ENCODE peak calls at places on chromosomes 7 and 10, in six cellular contexts. F is H1; C is ascending aorta; U is caudate nucleus; O is substantia nigra; E is CD4-positive, CD25-positive, alpha-beta regulatory T cell. Y is an unnamed sample.

GRCh38 chr10:56583316-56583715 is 222.3 kb upstream of the ZWINT start:
- DNase-seq in F (no peak), C (no peak), U (no peak), O (no peak), E (no peak), Y (no peak)

GRCh38 chr10:71647526-71648354 is 71.8 kb downstream of the C10orf105 start:
- DNase-seq in F (peak), C (no peak), U (no peak), O (no peak), E (no peak), Y (no peak)

GRCh38 chr10:9621216-9621615 is 1396.5 kb upstream of the CELF2 start:
- DNase-seq in F (no peak), C (no peak), U (no peak), O (no peak), E (no peak), Y (no peak)

GRCh38 chr10:26839966-26840627 is 20.7 kb downstream of the ABI1 start:
- DNase-seq in F (no peak), C (no peak), U (no peak), O (no peak), E (no peak), Y (no peak)

GRCh38 chr7:14899065-14899464 is 3.5 kb downstream of the DGKB start:
- DNase-seq in F (no peak), C (no peak), U (no peak), O (no peak), E (no peak), Y (no peak)

GRCh38 chr7:95725170-95725569 is 47.2 kb upstream of the DYNC1I1 start:
- DNase-seq in F (no peak), C (no peak), U (no peak), O (no peak), E (no peak), Y (no peak)

GRCh38 chr10:4460267-4460666 is 365.7 kb upstream of the AKR1E2 start:
- DNase-seq in F (no peak), C (no peak), U (no peak), O (no peak), E (no peak), Y (no peak)

GRCh38 chr7:133360201-133360600 is 107.3 kb downstream of the EXOC4 start:
- DNase-seq in F (no peak), C (no peak), U (no peak), O (no peak), E (no peak), Y (no peak)

GRCh38 chr10:117615649-117616048 is 73.1 kb downstream of the EMX2 start:
- DNase-seq in F (no peak), C (no peak), U (no peak), O (no peak), E (no peak), Y (no peak)

GRCh38 chr7:44346063-44346462 is 20.7 kb upstream of the CAMK2B start:
- DNase-seq in F (no peak), C (no peak), U (no peak), O (no peak), E (no peak), Y (no peak)

GRCh38 chr10:99742240-99742639 is 10.2 kb downstream of the CUTC start:
- DNase-seq in F (no peak), C (no peak), U (no peak), O (no peak), E (no peak), Y (no peak)

GRCh38 chr7:121442845-121443244 is 46.7 kb upstream of the FAM3C start:
- DNase-seq in F (no peak), C (no peak), U (no peak), O (no peak), E (peak), Y (no peak)

GRCh38 chr10:3068968-3069737 is 1.8 kb downstream of the PFKP start:
- DNase-seq in F (no peak), C (no peak), U (no peak), O (no peak), E (no peak), Y (no peak)

GRCh38 chr7:50475340-50475739 is 25.2 kb upstream of the FIGNL1 start:
- DNase-seq in F (no peak), C (no peak), U (no peak), O (no peak), E (no peak), Y (no peak)

GRCh38 chr10:23199768-23200511 is 7.8 kb downstream of the PTF1A start:
- DNase-seq in F (peak), C (no peak), U (no peak), O (no peak), E (no peak), Y (no peak)

GRCh38 chr7:785416-785815 is 46.9 kb upstream of the SUN1 start:
- DNase-seq in F (no peak), C (no peak), U (no peak), O (no peak), E (no peak), Y (no peak)

GRCh38 chr7:74269757-74270277 is 15.6 kb upstream of the RFC2 start:
- DNase-seq in F (peak), C (no peak), U (no peak), O (peak), E (peak), Y (no peak)

GRCh38 chr10:68553138-68553537 is 7.0 kb upstream of the TET1 start:
- DNase-seq in F (no peak), C (no peak), U (no peak), O (no peak), E (no peak), Y (no peak)

GRCh38 chr10:49599546-49599945 is 10.6 kb upstream of the SLC18A3 start:
- DNase-seq in F (no peak), C (peak), U (no peak), O (no peak), E (no peak), Y (no peak)

GRCh38 chr10:88122571-88122970 is 259.1 kb downstream of the PTEN start:
- DNase-seq in F (no peak), C (no peak), U (no peak), O (no peak), E (no peak), Y (no peak)

GRCh38 chr10:132193907-132194552 is 7.3 kb downstream of the DPYSL4 start:
- DNase-seq in F (no peak), C (no peak), U (no peak), O (no peak), E (no peak), Y (no peak)

GRCh38 chr10:76298329-76298728 is 866.9 kb downstream of the LRMDA start:
- DNase-seq in F (no peak), C (no peak), U (no peak), O (no peak), E (no peak), Y (no peak)

GRCh38 chr7:15885678-15886077 is 199.2 kb upstream of the MEOX2 start:
- DNase-seq in F (no peak), C (no peak), U (no peak), O (no peak), E (no peak), Y (no peak)

GRCh38 chr7:32073533-32073932 is 3.3 kb upstream of the PDE1C start:
- DNase-seq in F (no peak), C (no peak), U (no peak), O (no peak), E (no peak), Y (no peak)

GRCh38 chr10:36578306-36578705 is 547.1 kb upstream of the ANKRD30A start:
- DNase-seq in F (no peak), C (no peak), U (no peak), O (no peak), E (no peak), Y (no peak)

GRCh38 chr7:90211391-90212148 is at the start of gene STEAP2:
- DNase-seq in F (peak), C (peak), U (peak), O (peak), E (no peak), Y (peak)

GRCh38 chr7:28181921-28182517 is 1.4 kb upstream of the JAZF1 start:
- DNase-seq in F (no peak), C (no peak), U (no peak), O (no peak), E (no peak), Y (no peak)

GRCh38 chr10:79245539-79246208 is 101.6 kb upstream of the PPIF start:
- DNase-seq in F (no peak), C (no peak), U (no peak), O (no peak), E (no peak), Y (no peak)

GRCh38 chr7:157694389-157694665 is 357.5 kb downstream of the DNAJB6 start:
- DNase-seq in F (no peak), C (no peak), U (no peak), O (no peak), E (no peak), Y (no peak)

GRCh38 chr7:111763221-111763791 is 201.0 kb upstream of the IMMP2L start:
- DNase-seq in F (no peak), C (no peak), U (no peak), O (no peak), E (no peak), Y (no peak)

GRCh38 chr10:114021135-114021534 is 22.5 kb upstream of the ADRB1 start:
- DNase-seq in F (no peak), C (no peak), U (no peak), O (peak), E (no peak), Y (no peak)

GRCh38 chr10:114024876-114025609 is 18.6 kb upstream of the ADRB1 start:
- DNase-seq in F (no peak), C (no peak), U (no peak), O (no peak), E (no peak), Y (no peak)

GRCh38 chr10:114023198-114023597 is 20.5 kb upstream of the ADRB1 start:
- DNase-seq in F (no peak), C (no peak), U (no peak), O (no peak), E (no peak), Y (no peak)

GRCh38 chr10:114022751-114023150 is 20.9 kb upstream of the ADRB1 start:
- DNase-seq in F (no peak), C (no peak), U (no peak), O (peak), E (no peak), Y (no peak)

DNA sequence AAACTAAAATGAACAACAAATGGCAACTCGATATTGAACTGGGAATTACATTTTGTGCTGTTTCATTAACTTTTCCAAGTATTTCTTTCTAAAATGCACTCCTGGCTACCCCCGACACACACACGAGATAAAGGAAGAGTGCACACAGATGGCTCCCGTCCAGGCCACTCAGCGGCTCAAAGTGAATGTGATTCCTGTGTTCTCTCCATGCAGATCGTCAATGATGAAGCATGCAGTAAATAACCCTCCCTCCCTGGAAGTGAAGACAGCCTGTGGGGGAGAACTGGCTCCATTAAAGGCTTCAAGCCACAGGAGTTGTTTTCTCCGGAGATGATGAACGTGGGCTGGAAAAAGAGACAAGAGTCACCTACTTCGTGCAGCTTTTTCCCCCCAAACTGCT is 21.4 kb upstream of the ADRB1 start:
- DNase-seq in F (no peak), C (no peak), U (no peak), O (no peak), E (no peak), Y (no peak)
- H3K27ac ChIP-seq in F (no peak), C (no peak), U (no peak), O (no peak), E (no peak), Y (no peak)

GRCh38 chr10:119221666-119222065 is 14.3 kb downstream of the GRK5 start:
- DNase-seq in F (no peak), C (no peak), U (no peak), O (no peak), E (no peak), Y (no peak)

GRCh38 chr10:119221201-119221600 is 13.8 kb downstream of the GRK5 start:
- DNase-seq in F (no peak), C (no peak), U (no peak), O (no peak), E (no peak), Y (no peak)

GRCh38 chr10:119217401-119217800 is 10.0 kb downstream of the GRK5 start:
- DNase-seq in F (no peak), C (no peak), U (no peak), O (no peak), E (no peak), Y (no peak)

GRCh38 chr10:119217937-119218579 is 10.7 kb downstream of the GRK5 start:
- DNase-seq in F (no peak), C (no peak), U (no peak), O (no peak), E (no peak), Y (no peak)

DNA sequence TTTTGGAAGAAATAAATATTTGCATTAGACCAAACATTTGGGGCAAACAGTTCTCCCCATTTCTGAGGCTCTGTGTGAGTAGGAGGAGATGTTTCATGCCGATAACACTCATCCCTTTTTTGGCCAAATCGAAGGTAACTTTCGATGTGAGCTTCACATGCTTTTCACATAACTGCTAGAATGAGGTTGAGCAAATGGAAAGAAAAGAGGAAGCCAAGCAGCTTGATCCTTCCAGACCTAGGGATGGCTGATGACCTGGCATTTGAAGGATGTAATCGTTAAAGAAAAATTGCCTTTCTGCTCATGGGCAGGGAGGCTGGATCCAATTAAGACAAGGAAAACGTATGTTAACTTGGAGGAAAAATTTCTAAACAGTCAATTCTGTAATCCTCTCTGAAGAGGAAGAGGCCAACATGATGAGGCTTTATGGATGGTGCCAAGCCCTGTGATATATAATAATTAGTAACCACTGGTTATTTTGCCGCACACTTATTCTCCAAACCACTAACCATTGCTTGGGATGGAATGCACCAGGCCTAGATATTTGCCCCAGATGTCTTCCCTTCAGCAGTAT is 12.5 kb downstream of the GRK5 start:
- DNase-seq in F (no peak), C (no peak), U (no peak), O (no peak), E (no peak), Y (no peak)
- H3K27ac ChIP-seq in F (no peak), C (peak), U (no peak), O (no peak), E (no peak), Y (peak)

GRCh38 chr7:55509322-55509721 is 63.0 kb downstream of the VOPP1 start:
- DNase-seq in F (no peak), C (no peak), U (no peak), O (no peak), E (no peak), Y (no peak)
- H3K27ac ChIP-seq in F (no peak), C (no peak), U (no peak), O (no peak), E (no peak), Y (peak)

DNA sequence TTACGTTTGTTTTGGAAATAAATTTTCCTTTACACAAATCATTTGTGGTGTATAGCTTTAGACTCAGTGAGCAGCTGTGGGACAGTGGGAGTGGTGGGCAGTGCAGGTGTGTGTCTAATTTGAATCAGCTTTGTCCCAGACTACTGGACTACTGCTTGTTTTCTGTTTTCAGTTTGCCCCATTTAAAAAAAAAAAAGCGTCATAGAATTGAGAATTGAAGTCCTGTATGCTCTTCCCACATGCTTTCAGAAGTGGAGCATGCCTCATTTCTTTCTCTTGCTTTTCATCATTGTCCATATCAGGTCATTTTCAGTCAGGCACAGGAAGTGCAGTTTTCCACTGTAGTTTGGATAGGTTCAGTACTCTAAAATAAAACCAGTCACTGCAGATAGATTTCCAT is 66.1 kb downstream of the SHH start:
- DNase-seq in F (no peak), C (no peak), U (no peak), O (no peak), E (no peak), Y (no peak)
- H3K27ac ChIP-seq in F (no peak), C (no peak), U (no peak), O (no peak), E (no peak), Y (no peak)

GRCh38 chr10:124563320-124563719 is 101.7 kb downstream of the LHPP start:
- DNase-seq in F (no peak), C (no peak), U (no peak), O (no peak), E (no peak), Y (no peak)
- H3K27ac ChIP-seq in F (no peak), C (no peak), U (no peak), O (no peak), E (no peak), Y (no peak)